ENCODE peak calls at places on chromosomes 4 and X, in six cellular contexts. P is neural crest cell; Z is stimulated activated CD4-positive, alpha-beta T cell treated with anti-CD3 and anti-CD28 coated beads, Interleukin-4, amount 100 ng/mL, for 24 hours; R is adipocyte; O is GM10248; V is SW480. M is an unnamed sample.

GRCh38 chr4:186931519-186931918 is 207.9 kb upstream of the FAT1 start:
- DNase-seq in P (no peak), Z (no peak), R (peak), O (no peak), V (peak), M (no peak)

GRCh38 chr4:81690871-81691270 is 219.2 kb upstream of the RASGEF1B start:
- DNase-seq in P (no peak), Z (no peak), R (no peak), O (no peak), V (no peak), M (no peak)

GRCh38 chrX:130878350-130879341 is 24.4 kb downstream of the ENOX2 start:
- DNase-seq in P (no peak), Z (no peak), R (peak), O (no peak), V (peak), M (no peak)

GRCh38 chr4:57071340-57071739 is 38.8 kb downstream of the IGFBP7 start:
- DNase-seq in P (no peak), Z (no peak), R (peak), O (no peak), V (no peak), M (no peak)

GRCh38 chr4:14864365-14864762 is 137.9 kb upstream of the CPEB2 start:
- DNase-seq in P (no peak), Z (no peak), R (no peak), O (no peak), V (no peak), M (no peak)

GRCh38 chr4:27790911-27791310 is 930.3 kb downstream of the STIM2 start:
- DNase-seq in P (no peak), Z (no peak), R (peak), O (no peak), V (no peak), M (no peak)

GRCh38 chr4:128287159-128287870 is at the start of gene PGRMC2:
- DNase-seq in P (peak), Z (no peak), R (peak), O (no peak), V (peak), M (no peak)

GRCh38 chr4:7366180-7366957 is 68.4 kb downstream of the PSAPL1 start:
- DNase-seq in P (no peak), Z (no peak), R (no peak), O (no peak), V (no peak), M (no peak)

GRCh38 chr4:25843340-25844097 is 19.3 kb downstream of the SEL1L3 start:
- DNase-seq in P (no peak), Z (no peak), R (no peak), O (peak), V (no peak), M (no peak)

GRCh38 chr4:173367946-173368345 is 2.8 kb upstream of the SAP30 start:
- DNase-seq in P (no peak), Z (no peak), R (peak), O (no peak), V (no peak), M (no peak)

GRCh38 chr4:56086073-56086521 is 137.4 kb downstream of the CEP135 start:
- DNase-seq in P (no peak), Z (no peak), R (no peak), O (no peak), V (no peak), M (no peak)

GRCh38 chr4:55216871-55217635 is 91.7 kb upstream of the KDR start:
- DNase-seq in P (no peak), Z (no peak), R (no peak), O (no peak), V (no peak), M (no peak)

GRCh38 chr4:39406763-39407583 is at the start of gene KLB:
- DNase-seq in P (no peak), Z (no peak), R (no peak), O (no peak), V (peak), M (no peak)

GRCh38 chr4:16537926-16538325 is 311.7 kb upstream of the TAPT1 start:
- DNase-seq in P (no peak), Z (no peak), R (no peak), O (no peak), V (no peak), M (no peak)

GRCh38 chr4:38020386-38020785 is 60.2 kb downstream of the PTTG2 start:
- DNase-seq in P (no peak), Z (no peak), R (no peak), O (no peak), V (no peak), M (no peak)

GRCh38 chr4:127781303-127782024 is 658 bp upstream of the HSPA4L start:
- DNase-seq in P (no peak), Z (no peak), R (peak), O (no peak), V (no peak), M (no peak)

GRCh38 chr4:859496-859895 is 33.6 kb upstream of the CPLX1 start:
- DNase-seq in P (no peak), Z (no peak), R (no peak), O (no peak), V (no peak), M (no peak)

GRCh38 chr4:60403986-60404385 is 796.1 kb upstream of the ADGRL3 start:
- DNase-seq in P (no peak), Z (no peak), R (no peak), O (no peak), V (no peak), M (no peak)

GRCh38 chr4:13765535-13765934 is 138.0 kb upstream of the BOD1L1 start:
- DNase-seq in P (no peak), Z (no peak), R (peak), O (no peak), V (no peak), M (no peak)

GRCh38 chrX:42466706-42467105 is 311.3 kb downstream of the PPP1R2C start:
- DNase-seq in P (no peak), Z (no peak), R (no peak), O (no peak), V (no peak), M (no peak)

GRCh38 chrX:10126834-10127233 is 29.9 kb upstream of the CLCN4 start:
- DNase-seq in P (no peak), Z (no peak), R (no peak), O (no peak), V (no peak), M (no peak)

GRCh38 chr4:44447563-44448504 is 775 bp downstream of the KCTD8 start:
- DNase-seq in P (peak), Z (no peak), R (peak), O (peak), V (no peak), M (no peak)

M was measured in CD4-positive, alpha-beta memory T cell.